ENCODE peak calls at places on chromosomes 12 and 14, in nine cellular contexts. Z is neural progenitor cell; B is HAP-1; A is A549; S is lower lobe of right lung; W is GM23248; I is suprapubic skin; L is CD4-positive, alpha-beta memory T cell; E is SK-N-SH. D is an unnamed sample.

GRCh38 chr12:51911788-51912711 is 4.7 kb downstream of the ACVRL1 start:
- DNase-seq in W (no peak), Z (no peak), L (no peak), A (no peak), B (peak; percentile 23), E (peak; percentile 77), I (no peak), S (peak; percentile 75), D (peak; percentile 60)

GRCh38 chr12:57632898-57633825 is at the start of gene B4GALNT1:
- DNase-seq in S (peak; percentile 71), L (no peak), E (peak; percentile 91), I (peak; percentile 82), W (peak; percentile 86), A (peak; percentile 86), Z (peak; percentile 89), B (peak; percentile 83), D (peak; percentile 60)

GRCh38 chr12:79938843-79939242 is 3.9 kb upstream of the PPP1R12A start:
- DNase-seq in Z (no peak), S (no peak), L (no peak), I (no peak), E (no peak), W (no peak), A (no peak), B (no peak), D (no peak)

GRCh38 chr12:62703011-62703380 is 232.0 kb downstream of the PPM1H start:
- DNase-seq in A (no peak), B (no peak), L (no peak), W (peak; percentile 78), I (no peak), S (no peak), Z (no peak), E (no peak), D (no peak)

GRCh38 chr12:95173392-95174251 is 43.6 kb downstream of the FGD6 start:
- DNase-seq in E (peak; percentile 53), I (no peak), Z (no peak), B (no peak), W (peak; percentile 67), S (peak; percentile 69), L (no peak), A (peak; percentile 90), D (no peak)

GRCh38 chr12:29889737-29890136 is 106.0 kb upstream of the TMTC1 start:
- DNase-seq in E (peak; percentile 29), L (no peak), B (peak; percentile 82), A (peak; percentile 39), Z (peak; percentile 84), W (peak; percentile 53), S (no peak), I (no peak), D (no peak)

GRCh38 chr12:131673519-131674265 is 37.2 kb upstream of the SFSWAP start:
- DNase-seq in I (no peak), A (no peak), W (peak; percentile 20), B (no peak), L (no peak), E (no peak), Z (no peak), S (no peak), D (no peak)

GRCh38 chr12:39660101-39660500 is 40.5 kb upstream of the ABCD2 start:
- DNase-seq in B (no peak), A (no peak), L (no peak), Z (peak; percentile 52), W (no peak), I (no peak), E (no peak), S (no peak), D (no peak)

GRCh38 chr14:79825046-79825521 is 386.2 kb downstream of the DIO2 start:
- DNase-seq in I (no peak), B (no peak), E (no peak), S (no peak), W (peak; percentile 19), L (no peak), A (no peak), Z (no peak), D (no peak)

GRCh38 chr14:104680056-104680805 is 9.2 kb upstream of the INF2 start:
- DNase-seq in B (no peak), E (no peak), Z (no peak), A (peak; percentile 83), W (peak; percentile 95), S (peak; percentile 48), I (no peak), L (no peak), D (peak; percentile 79)

GRCh38 chr14:22296722-22297121 is 292.3 kb downstream of the DAD1 start:
- DNase-seq in Z (no peak), A (peak; percentile 53), W (no peak), L (no peak), I (no peak), E (no peak), S (no peak), B (no peak), D (no peak)

GRCh38 chr14:58315606-58316005 is 17.3 kb downstream of the ARID4A start:
- DNase-seq in A (no peak), W (peak; percentile 43), S (no peak), B (no peak), I (no peak), L (no peak), Z (no peak), E (no peak), D (no peak)

GRCh38 chr12:92134638-92135274 is 10.9 kb downstream of the BTG1 start:
- DNase-seq in L (no peak), S (no peak), B (no peak), Z (no peak), W (peak; percentile 85), E (no peak), A (no peak), I (no peak), D (no peak)

GRCh38 chr12:57549909-57550627 is at the start of gene KIF5A:
- DNase-seq in S (peak; percentile 56), B (peak; percentile 48), L (peak; percentile 55), I (no peak), E (peak; percentile 92), W (peak; percentile 58), A (no peak), Z (peak; percentile 87), D (peak; percentile 89)

DNA sequence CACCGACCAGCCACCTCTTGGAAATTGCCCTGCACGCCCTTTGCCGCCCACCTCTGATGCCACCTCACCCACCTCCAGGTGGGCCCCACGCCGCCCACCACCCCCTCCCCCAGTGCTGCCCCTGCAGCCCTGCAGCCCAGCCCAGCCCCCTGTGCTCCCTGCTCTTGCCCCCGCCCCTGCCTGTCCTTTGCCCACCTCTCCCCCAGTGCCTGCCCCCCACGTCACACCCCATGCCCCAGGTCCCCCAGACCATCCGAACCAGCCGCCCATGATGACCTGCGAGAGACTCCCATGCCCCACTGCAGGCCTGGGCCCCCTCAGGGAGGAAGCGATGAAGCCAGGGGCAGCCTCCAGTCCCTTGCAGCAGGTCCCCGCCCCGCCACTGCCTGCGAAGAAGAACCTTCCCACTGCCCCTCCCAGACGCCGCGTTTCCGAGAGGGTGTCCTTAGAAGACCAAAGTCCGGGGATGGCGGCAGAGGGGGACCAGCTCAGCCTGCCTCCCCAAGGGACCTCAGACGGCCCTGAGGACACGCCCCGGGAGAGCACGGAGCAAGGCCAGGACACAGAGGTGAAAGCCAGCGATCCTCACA is 96.5 kb downstream of the LGMN start:
- DNase-seq in E (no peak), I (peak; percentile 87), A (no peak), W (no peak), Z (no peak), S (peak; percentile 89), L (peak; percentile 52), B (no peak), D (peak; percentile 75)
- H3K4me3 ChIP-seq in E (no peak overlapping the region), I (peak overlapping the region; percentile 41), A (no peak overlapping the region), W (no peak overlapping the region), Z (no peak overlapping the region), S (peak overlapping the region; percentile 58), L (peak overlapping the region; percentile 90), B (no peak overlapping the region), D (peak overlapping the region; percentile 29)

DNA sequence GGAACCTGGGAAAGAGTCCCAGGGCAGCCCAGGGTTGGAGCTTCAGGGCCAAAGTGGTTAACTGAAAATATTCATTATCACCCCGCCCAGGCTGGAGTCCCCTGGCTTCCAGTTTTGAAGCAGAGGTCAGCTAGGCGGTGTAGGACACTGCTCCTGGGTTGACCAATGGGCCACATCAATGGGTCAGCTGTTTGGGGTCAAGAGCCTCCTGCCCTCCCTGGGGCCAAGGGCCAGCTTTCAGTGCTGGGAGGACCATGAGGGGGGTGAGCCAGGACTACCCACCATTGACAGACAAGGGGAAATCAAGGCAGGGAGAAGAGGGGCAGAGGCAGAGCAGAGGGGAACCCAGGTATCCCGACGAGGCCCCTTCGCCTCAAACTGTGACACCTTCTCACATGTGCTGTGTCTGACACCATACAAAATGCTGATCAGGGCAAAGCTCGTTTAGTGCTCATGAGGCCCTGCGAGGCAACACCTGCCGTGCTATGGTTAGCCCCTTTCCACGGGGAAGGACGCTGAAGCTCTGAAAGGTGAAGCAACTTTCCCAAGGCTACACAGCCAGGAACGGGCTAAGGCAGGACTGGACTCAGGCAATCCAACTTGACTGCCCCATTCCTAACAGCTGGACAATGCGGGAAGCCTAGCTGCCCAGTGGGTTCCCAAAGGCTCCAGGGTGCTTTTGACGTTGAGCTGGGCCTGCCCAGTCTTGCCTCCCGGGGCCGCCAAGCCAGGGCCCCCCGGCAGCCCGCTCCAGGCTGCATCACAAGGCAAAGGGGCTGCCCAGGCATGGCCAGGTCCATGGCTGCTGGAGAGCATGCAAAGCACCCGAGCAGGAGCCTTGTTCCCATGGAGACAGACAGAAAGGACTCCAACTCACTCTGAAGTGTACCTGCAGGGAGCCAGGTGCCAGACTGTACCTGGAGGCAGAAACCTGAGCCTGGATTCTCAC is 2.0 kb downstream of the SYNE3 start:
- DNase-seq in S (peak; percentile 54), L (no peak), I (peak; percentile 76), E (no peak), B (no peak), W (no peak), A (no peak), Z (no peak), D (peak; percentile 60)
- H3K4me1 ChIP-seq in S (peaks cover 62% of the 10 kb centered on the region), L (peaks cover 73% of the 10 kb centered on the region), I (peaks cover 84% of the 10 kb centered on the region), E (peaks cover 42% of the 10 kb centered on the region), B (no peaks in the 10 kb centered on the region), W (peaks cover 39% of the 10 kb centered on the region), A (peaks cover 5% of the 10 kb centered on the region), Z (peaks cover 21% of the 10 kb centered on the region), D (peaks cover 51% of the 10 kb centered on the region)

DNA sequence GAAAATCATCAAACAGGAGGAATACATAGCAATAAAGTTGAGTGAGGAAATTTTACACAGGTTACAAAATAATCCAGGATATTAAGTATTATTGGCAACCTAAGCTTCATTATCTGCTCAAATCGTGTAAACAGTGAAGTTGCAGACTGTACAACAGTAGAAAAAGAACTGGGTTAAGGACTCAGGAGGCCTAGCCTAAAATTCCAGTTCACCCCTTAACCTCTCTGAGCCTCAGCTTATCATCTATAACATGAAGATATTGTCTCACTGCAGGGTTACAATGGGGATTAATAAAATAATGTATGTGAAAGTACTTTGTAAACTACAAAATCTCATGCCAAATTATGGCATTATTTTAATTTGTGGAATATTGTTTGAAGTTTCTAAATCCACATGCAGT is 26.0 kb downstream of the DDHD1 start:
- DNase-seq in E (no peak), Z (no peak), S (no peak), W (no peak), A (no peak), I (no peak), B (no peak), L (no peak), D (no peak)
- H3K4me3 ChIP-seq in E (no peak overlapping the region), Z (no peak overlapping the region), S (no peak overlapping the region), W (peak overlapping the region; percentile 66), A (no peak overlapping the region), I (no peak overlapping the region), B (no peak overlapping the region), L (no peak overlapping the region), D (no peak overlapping the region)

DNA sequence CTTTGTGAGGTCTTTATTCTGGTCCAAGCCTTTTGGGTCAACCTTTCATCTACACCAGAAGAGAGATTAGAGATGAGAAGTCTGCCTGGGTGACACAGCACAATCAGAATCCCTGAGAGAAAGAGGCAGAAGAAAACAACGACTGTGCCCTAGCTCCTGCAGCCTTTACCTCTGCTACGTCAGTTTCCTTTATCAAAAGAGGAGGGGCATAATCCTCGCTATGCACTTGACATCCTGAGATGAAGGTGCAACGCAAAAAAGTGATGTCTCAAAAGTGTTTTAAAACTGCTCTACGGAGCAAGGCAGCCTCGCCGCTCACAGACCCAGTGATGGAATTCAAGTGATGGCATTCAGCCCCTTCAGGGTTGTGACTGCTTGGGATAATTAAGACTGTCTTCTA is 21.7 kb downstream of the ZDHHC22 start:
- DNase-seq in B (no peak), W (no peak), S (no peak), E (no peak), I (no peak), A (no peak), L (peak; percentile 55), Z (no peak), D (no peak)
- H3K4me1 ChIP-seq in B (no peaks in the 10 kb centered on the region), W (no peaks in the 10 kb centered on the region), S (peaks cover 23% of the 10 kb centered on the region), E (peaks cover 14% of the 10 kb centered on the region), I (peaks cover 42% of the 10 kb centered on the region), A (peaks cover 12% of the 10 kb centered on the region), L (peaks cover 54% of the 10 kb centered on the region), Z (peaks cover 14% of the 10 kb centered on the region), D (peaks cover 35% of the 10 kb centered on the region)

D was measured in upper lobe of left lung.